ENCODE peak calls at places on chromosomes 16 and 17, in six cellular contexts. M, B, L, W, U and F are unnamed samples.
A peak's percentile ranks its signal among the peaks of the same experiment; 100 is the strongest.

GRCh38 chr17:6551356-6551755 is 5.0 kb downstream of the PITPNM3 start:
- DNase-seq in M (no peak), B (no peak), L (no peak), W (no peak), U (no peak), F (peak; percentile 90)

GRCh38 chr17:2724783-2725164 is 13.2 kb upstream of the CLUH start:
- DNase-seq in M (no peak), B (peak; percentile 71), L (peak; percentile 25), W (no peak), U (no peak), F (peak; percentile 43)

GRCh38 chr17:13756763-13757162 is 155.0 kb upstream of the HS3ST3A1 start:
- DNase-seq in M (no peak), B (no peak), L (no peak), W (no peak), U (no peak), F (no peak)

GRCh38 chr16:27323781-27324561 is 10.2 kb downstream of the IL4R start:
- DNase-seq in M (no peak), B (no peak), L (no peak), W (no peak), U (no peak), F (no peak)

GRCh38 chr17:66605561-66605960 is 229.4 kb upstream of the CACNG5 start:
- DNase-seq in M (no peak), B (no peak), L (peak; percentile 53), W (no peak), U (no peak), F (no peak)

GRCh38 chr16:13351651-13352217 is 450.3 kb downstream of the SHISA9 start:
- DNase-seq in M (no peak), B (no peak), L (no peak), W (no peak), U (no peak), F (no peak)

GRCh38 chr17:79024901-79025737 is 1.1 kb downstream of the C1QTNF1 start:
- DNase-seq in M (no peak), B (no peak), L (no peak), W (no peak), U (no peak), F (no peak)

GRCh38 chr17:36674278-36674650 is 72.9 kb downstream of the MRM1 start:
- DNase-seq in M (no peak), B (no peak), L (no peak), W (no peak), U (no peak), F (no peak)

GRCh38 chr17:12815642-12816141 is 26.4 kb downstream of the ARHGAP44 start:
- DNase-seq in M (no peak), B (no peak), L (no peak), W (no peak), U (peak; percentile 82), F (no peak)

GRCh38 chr16:1691276-1691675 is 13.2 kb downstream of the JPT2 start:
- DNase-seq in M (no peak), B (no peak), L (peak; percentile 32), W (no peak), U (no peak), F (peak; percentile 88)

GRCh38 chr17:54256530-54256929 is 433.8 kb downstream of the KIF2B start:
- DNase-seq in M (no peak), B (no peak), L (no peak), W (no peak), U (no peak), F (no peak)

GRCh38 chr17:524570-524969 is 172.0 kb upstream of the RPH3AL start:
- DNase-seq in M (no peak), B (no peak), L (no peak), W (no peak), U (no peak), F (no peak)

GRCh38 chr17:51000835-51001638 is 119.6 kb downstream of the SPAG9 start:
- DNase-seq in M (no peak), B (peak; percentile 75), L (peak; percentile 87), W (no peak), U (peak; percentile 27), F (peak; percentile 64)

GRCh38 chr17:48392836-48393235 is 37.2 kb downstream of the SKAP1 start:
- DNase-seq in M (no peak), B (no peak), L (peak; percentile 32), W (no peak), U (no peak), F (no peak)

GRCh38 chr17:5793899-5794298 is 209.6 kb upstream of the NLRP1 start:
- DNase-seq in M (no peak), B (no peak), L (no peak), W (no peak), U (no peak), F (peak; percentile 29)

GRCh38 chr17:1082579-1082978 is 85.7 kb downstream of the TIMM22 start:
- DNase-seq in M (no peak), B (no peak), L (peak; percentile 79), W (no peak), U (no peak), F (no peak)

GRCh38 chr17:74478369-74479100 is 12.1 kb downstream of the CD300A start:
- DNase-seq in M (no peak), B (no peak), L (no peak), W (no peak), U (peak; percentile 69), F (no peak)

GRCh38 chr17:61307905-61308886 is 91.4 kb upstream of the TBX2 start:
- DNase-seq in M (no peak), B (peak; percentile 75), L (peak; percentile 100), W (peak; percentile 40), U (no peak), F (no peak)

GRCh38 chr17:32298721-32299578 is 33.3 kb downstream of the RHBDL3 start:
- DNase-seq in M (no peak), B (peak; percentile 69), L (no peak), W (no peak), U (no peak), F (no peak)

GRCh38 chr16:4938683-4939030 is 1.7 kb upstream of the PPL start:
- DNase-seq in M (no peak), B (no peak), L (peak; percentile 49), W (no peak), U (no peak), F (no peak)

GRCh38 chr16:69115361-69115760 is 9.9 kb downstream of the HAS3 start:
- DNase-seq in M (no peak), B (no peak), L (no peak), W (no peak), U (no peak), F (no peak)

GRCh38 chr16:83730812-83731211 is 77.0 kb upstream of the HSBP1 start:
- DNase-seq in M (no peak), B (no peak), L (no peak), W (no peak), U (no peak), F (no peak)

GRCh38 chr16:56310685-56311084 is 114.7 kb downstream of the AMFR start:
- DNase-seq in M (no peak), B (no peak), L (no peak), W (no peak), U (no peak), F (no peak)

GRCh38 chr17:63986842-63987615 is 11.1 kb upstream of the PRR29 start:
- DNase-seq in M (no peak), B (no peak), L (no peak), W (no peak), U (no peak), F (no peak)

GRCh38 chr17:79393358-79394038 is 217.4 kb downstream of the RBFOX3 start:
- DNase-seq in M (peak; percentile 57), B (peak; percentile 90), L (peak; percentile 50), W (peak; percentile 74), U (no peak), F (peak; percentile 34)

GRCh38 chr16:85205747-85206471 is 93.6 kb upstream of the CIBAR2 start:
- DNase-seq in M (no peak), B (peak; percentile 54), L (peak; percentile 70), W (no peak), U (no peak), F (peak; percentile 18)

GRCh38 chr16:69405757-69406156 is 18.7 kb upstream of the CYB5B start:
- DNase-seq in M (no peak), B (no peak), L (no peak), W (no peak), U (no peak), F (peak; percentile 75)

DNA sequence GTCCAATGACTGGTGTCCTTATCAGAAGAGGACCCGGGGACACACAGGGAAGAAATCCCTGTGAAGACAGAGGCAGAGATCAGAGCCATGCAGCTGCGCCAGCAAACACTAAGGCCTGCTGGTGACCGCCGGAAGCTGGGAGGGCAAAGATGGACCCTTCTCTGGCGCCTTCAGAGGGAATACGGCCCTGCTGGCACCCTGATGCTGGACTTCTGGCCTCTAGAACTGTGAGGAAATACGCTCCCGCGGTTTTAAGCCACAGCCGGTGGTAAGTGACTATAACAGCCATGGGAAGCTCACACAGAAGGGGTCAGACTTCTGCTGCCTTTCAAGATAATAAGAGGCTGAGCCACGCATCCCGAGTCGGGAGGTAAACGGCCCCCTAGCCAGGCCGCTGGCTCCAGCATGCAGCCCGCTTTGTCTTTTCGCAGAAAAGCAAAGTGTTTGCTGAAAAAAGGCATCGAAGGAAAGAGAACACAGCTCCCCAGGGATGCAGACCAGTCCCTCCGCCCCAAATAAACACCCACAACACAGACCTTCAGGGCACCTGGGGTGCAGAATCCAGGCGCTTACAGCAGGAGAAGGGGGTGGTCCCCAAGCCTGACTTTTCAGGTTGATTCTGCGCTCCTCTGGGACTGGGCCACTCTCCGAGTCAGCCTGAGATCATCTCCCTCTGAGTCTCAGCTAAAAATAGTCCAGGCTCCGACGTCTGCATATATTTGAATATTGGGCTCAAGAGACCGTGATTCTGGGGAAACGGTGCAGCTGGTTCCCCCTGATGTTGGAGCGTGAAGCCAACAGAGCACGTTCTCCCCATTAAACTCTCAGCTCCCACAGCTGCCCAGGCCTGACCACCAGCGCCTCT is 89.6 kb downstream of the MGAT5B start:
- DNase-seq in M (no peak), B (no peak), L (no peak), W (no peak), U (no peak), F (no peak)
- H3K4me3 ChIP-seq in M (no peak overlapping the region), B (no peak overlapping the region), L (no peak overlapping the region), W (no peak overlapping the region), U (no peak overlapping the region), F (no peak overlapping the region)

DNA sequence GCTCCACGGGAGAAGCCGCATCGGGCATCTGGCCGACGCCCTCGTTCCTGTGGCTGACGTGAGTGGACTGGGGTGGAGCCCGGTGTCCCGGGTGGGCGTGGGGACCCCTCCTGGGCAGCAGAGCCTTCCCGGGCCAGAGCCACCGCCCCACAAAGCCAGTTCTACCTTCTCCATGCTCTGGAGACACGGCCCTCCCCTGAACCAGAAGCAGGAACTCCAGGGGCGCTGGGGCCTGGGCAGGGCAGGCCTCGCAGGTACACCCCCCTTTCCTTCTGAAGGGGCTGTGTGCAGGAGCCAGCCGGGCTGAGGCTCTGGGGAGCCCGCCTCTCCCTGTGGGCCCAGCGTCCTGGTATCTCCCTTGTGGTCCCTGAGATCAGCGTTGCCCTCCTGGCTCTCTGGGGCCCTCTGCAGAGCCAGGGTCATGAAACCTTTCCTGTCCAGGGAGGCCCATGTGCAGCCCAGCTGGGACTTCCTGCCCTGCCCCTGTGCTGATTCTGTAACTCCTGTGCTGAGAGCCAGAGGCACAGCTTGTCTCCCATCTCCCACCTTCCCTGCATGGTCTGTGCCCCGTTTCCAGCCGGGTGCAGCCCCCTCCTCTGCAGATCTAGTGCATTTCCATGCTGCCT is 6.5 kb downstream of the PIGQ start:
- DNase-seq in M (no peak), B (no peak), L (no peak), W (no peak), U (no peak), F (no peak)
- TF ChIP-seq CTCF in M (no peak), B (no peak), L (no peak), W (no peak), U (no peak), F (no peak)

GRCh38 chr17:46976626-46977270 is 2.3 kb downstream of the RPRML start:
- DNase-seq in M (no peak), B (no peak), L (no peak), W (no peak), U (no peak), F (no peak)
- H3K27me3 ChIP-seq in M (no peaks in the 10 kb centered on the region), B (peaks cover 79% of the 10 kb centered on the region), L (peaks cover 46% of the 10 kb centered on the region), W (peaks cover 10% of the 10 kb centered on the region), U (peaks cover 5% of the 10 kb centered on the region), F (peaks cover 27% of the 10 kb centered on the region)

GRCh38 chr16:67425046-67425445 is 5.9 kb upstream of the HSD11B2 start:
- DNase-seq in M (no peak), B (no peak), L (no peak), W (no peak), U (no peak), F (no peak)
- H3K4me3 ChIP-seq in M (no peak overlapping the region), B (no peak overlapping the region), L (no peak overlapping the region), W (no peak overlapping the region), U (no peak overlapping the region), F (no peak overlapping the region)